ENCODE peak calls at places on chromosomes 4 and X, in six cellular contexts. O is substantia nigra, Y is AG08396, N is HEK293T, L is NCI-H345, S is pulmonary artery endothelial cell. J is an unnamed sample.

GRCh38 chr4:154958621-154959358 is 177.7 kb downstream of the RBM46 start:
- DNase-seq in Y (no peak), S (no peak), L (no peak), N (no peak), O (no peak), J (no peak)

GRCh38 chr4:72971572-72971971 is 97.9 kb downstream of the COX18 start:
- DNase-seq in S (peak), Y (peak), O (no peak), N (no peak), L (no peak), J (peak)

GRCh38 chrX:106378616-106379015 is 210.5 kb downstream of the PWWP3B start:
- DNase-seq in N (no peak), S (no peak), O (no peak), Y (no peak), L (no peak), J (no peak)

GRCh38 chrX:140090800-140091275 is 125.5 kb upstream of the CXorf66 start:
- DNase-seq in N (peak), L (no peak), O (no peak), S (no peak), Y (no peak), J (no peak)

GRCh38 chr4:99968330-99968729 is 18.3 kb upstream of the H2AZ1 start:
- DNase-seq in N (no peak), O (no peak), S (no peak), Y (peak), L (no peak), J (peak)

GRCh38 chr4:10093801-10094552 is 22.6 kb downstream of the WDR1 start:
- DNase-seq in L (no peak), O (no peak), N (no peak), Y (peak), S (peak), J (no peak)

GRCh38 chr4:40316333-40316781 is 18.8 kb upstream of the CHRNA9 start:
- DNase-seq in N (no peak), Y (peak), S (peak), O (no peak), L (no peak), J (peak)

GRCh38 chr4:153249199-153250154 is 45.2 kb downstream of the TRIM2 start:
- DNase-seq in L (peak), S (no peak), N (peak), O (peak), Y (peak), J (peak)

GRCh38 chr4:147682755-147683154 is 1.2 kb downstream of the PRMT9 start:
- DNase-seq in S (no peak), N (no peak), O (no peak), Y (no peak), L (no peak), J (no peak)

GRCh38 chr4:154142664-154143063 is 348.9 kb downstream of the DCHS2 start:
- DNase-seq in L (no peak), N (no peak), S (no peak), Y (no peak), O (no peak), J (no peak)

GRCh38 chr4:3311489-3312171 is 18.8 kb downstream of the RGS12 start:
- DNase-seq in O (no peak), S (no peak), N (no peak), L (no peak), Y (no peak), J (no peak)

GRCh38 chrX:129540725-129541184 is 696 bp downstream of the OCRL start:
- DNase-seq in L (no peak), S (no peak), O (no peak), N (peak), Y (peak), J (no peak)

GRCh38 chr4:173013232-173013932 is 155.2 kb upstream of the GALNT7 start:
- DNase-seq in S (peak), N (peak), L (peak), O (no peak), Y (peak), J (peak)

GRCh38 chr4:149961876-149962597 is 116.2 kb upstream of the DCLK2 start:
- DNase-seq in S (no peak), O (no peak), Y (no peak), L (no peak), N (no peak), J (no peak)

GRCh38 chrX:139739138-139739537 is 31.2 kb upstream of the MCF2 start:
- DNase-seq in S (no peak), O (no peak), Y (peak), N (no peak), L (no peak), J (no peak)

GRCh38 chr4:2243682-2244380 is 1.9 kb upstream of the HAUS3 start:
- DNase-seq in L (no peak), N (peak), O (no peak), Y (peak), S (no peak), J (peak)

GRCh38 chr4:91064157-91064853 is 937.1 kb downstream of the CCSER1 start:
- DNase-seq in L (peak), Y (peak), N (peak), S (peak), O (no peak), J (no peak)

GRCh38 chrX:154417157-154417556 is 5.8 kb downstream of the TAFAZZIN start:
- DNase-seq in N (no peak), S (no peak), O (no peak), L (peak), Y (no peak), J (no peak)

GRCh38 chr4:86935833-86936721 is 1.3 kb downstream of the AFF1 start:
- DNase-seq in N (peak), Y (peak), O (no peak), S (no peak), L (peak), J (peak)

GRCh38 chrX:22365460-22365859 is 92.7 kb downstream of the CBLL2 start:
- DNase-seq in N (no peak), O (no peak), L (no peak), Y (peak), S (no peak), J (peak)

GRCh38 chr4:147103403-147103946 is 157.8 kb upstream of the TTC29 start:
- DNase-seq in S (no peak), N (no peak), Y (peak), L (no peak), O (no peak), J (peak)

GRCh38 chrX:118723376-118723775 is 4.0 kb upstream of the IL13RA1 start:
- DNase-seq in L (no peak), Y (no peak), S (no peak), O (no peak), N (no peak), J (no peak)

GRCh38 chr4:96186593-96186992 is 346.7 kb downstream of the PDHA2 start:
- DNase-seq in N (no peak), Y (no peak), O (no peak), L (no peak), S (no peak), J (no peak)

GRCh38 chr4:116397714-116398113 is 687.7 kb downstream of the TRAM1L1 start:
- DNase-seq in O (no peak), S (no peak), L (no peak), N (no peak), Y (no peak), J (no peak)

GRCh38 chr4:168765322-168765721 is 244.7 kb downstream of the CBR4 start:
- DNase-seq in O (no peak), Y (no peak), S (no peak), N (no peak), L (no peak), J (no peak)

J was measured in ACHN.